ENCODE peak calls at places on chromosomes 2 and 18, in five cellular contexts. W is cardiac fibroblast, I is bronchial epithelial cell, N is GM20000, X is WTC11. P is an unnamed sample.

GRCh38 chr2:24919977-24920812 is at the start of gene ADCY3:
- DNase-seq in N (peak), I (no peak), X (peak), W (peak), P (peak)

GRCh38 chr2:45935791-45936622 is 284.5 kb downstream of the PRKCE start:
- DNase-seq in I (peak), N (peak), W (peak), X (peak), P (peak)

GRCh38 chr2:54347622-54348021 is 91.6 kb upstream of the TSPYL6 start:
- DNase-seq in W (no peak), N (no peak), I (no peak), X (peak), P (no peak)

GRCh38 chr2:240889601-240890560 is 6.1 kb downstream of the MAB21L4 start:
- DNase-seq in W (no peak), N (no peak), I (no peak), X (no peak), P (no peak)

GRCh38 chr2:165953306-165953654 is 296 bp downstream of the TTC21B start:
- DNase-seq in W (no peak), X (no peak), I (peak), N (no peak), P (no peak)

GRCh38 chr2:199409705-199410104 is 48.0 kb downstream of the SATB2 start:
- DNase-seq in I (no peak), W (no peak), N (no peak), X (no peak), P (no peak)

GRCh38 chr18:46373787-46374186 is 269.6 kb downstream of the HAUS1 start:
- DNase-seq in N (no peak), I (no peak), W (no peak), X (peak), P (no peak)

GRCh38 chr18:55110436-55110835 is 151.2 kb upstream of the CCDC68 start:
- DNase-seq in N (no peak), I (no peak), X (no peak), W (peak), P (no peak)

GRCh38 chr18:54480616-54481015 is 110.4 kb upstream of the DYNAP start:
- DNase-seq in N (no peak), X (no peak), W (no peak), I (no peak), P (no peak)

GRCh38 chr18:49859006-49859359 is 45.6 kb upstream of the ACAA2 start:
- DNase-seq in N (no peak), I (no peak), W (no peak), X (no peak), P (no peak)

GRCh38 chr2:229586746-229587705 is 127.3 kb downstream of the DNER start:
- DNase-seq in X (peak), W (peak), I (peak), N (peak), P (peak)

GRCh38 chr2:223046470-223047053 is 5.4 kb upstream of the KCNE4 start:
- DNase-seq in N (no peak), I (no peak), X (no peak), W (no peak), P (no peak)

GRCh38 chr2:225100269-225100668 is 58.0 kb upstream of the DOCK10 start:
- DNase-seq in I (peak), N (no peak), X (no peak), W (peak), P (no peak)

GRCh38 chr2:136378712-136379595 is 261.0 kb upstream of the CXCR4 start:
- DNase-seq in W (peak), N (peak), X (peak), I (peak), P (peak)

GRCh38 chr18:57043241-57043640 is 103.6 kb upstream of the BOD1L2 start:
- DNase-seq in X (no peak), I (no peak), W (no peak), N (no peak), P (no peak)

GRCh38 chr18:52340466-52341378 is 725 bp downstream of the DCC start:
- DNase-seq in X (no peak), I (no peak), N (no peak), W (no peak), P (no peak)

DNA sequence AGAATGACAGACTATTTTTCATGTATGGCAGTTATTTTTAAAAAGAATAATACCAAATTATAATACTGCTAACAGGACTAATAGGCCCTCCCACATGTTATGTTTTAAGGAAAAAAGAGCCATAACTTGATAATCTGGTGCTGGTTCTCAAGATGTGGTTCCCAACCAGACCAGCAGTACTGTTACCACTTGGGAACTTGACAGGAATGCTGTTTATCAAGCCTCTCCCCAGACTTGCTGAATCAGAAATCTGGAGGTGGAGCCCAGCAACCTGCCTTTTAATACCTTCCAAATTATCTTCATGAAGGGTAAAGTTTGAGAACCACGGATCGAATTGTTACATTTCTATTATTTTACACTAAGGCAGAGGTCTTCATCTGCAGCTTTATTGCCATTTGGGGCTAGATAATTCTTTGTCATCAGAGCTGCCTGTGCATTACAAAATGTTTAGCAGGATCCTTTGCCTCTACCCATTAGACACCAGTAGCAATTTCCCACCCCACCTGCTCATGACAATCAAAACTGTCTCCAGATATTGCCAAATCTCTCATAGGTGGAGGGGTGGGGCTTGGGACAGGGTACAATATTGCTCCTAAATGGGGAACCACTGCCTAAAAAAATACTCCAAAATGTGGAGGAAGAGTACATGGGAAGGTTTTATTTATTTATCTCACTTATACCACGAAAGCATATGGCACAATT is 629.6 kb downstream of the ARHGAP15 start:
- DNase-seq in X (no peak), W (no peak), N (no peak), I (peak), P (no peak)
- TF ChIP-seq CTCF in X (no peak), W (no peak), N (no peak), I (no peak), P (no peak)

DNA sequence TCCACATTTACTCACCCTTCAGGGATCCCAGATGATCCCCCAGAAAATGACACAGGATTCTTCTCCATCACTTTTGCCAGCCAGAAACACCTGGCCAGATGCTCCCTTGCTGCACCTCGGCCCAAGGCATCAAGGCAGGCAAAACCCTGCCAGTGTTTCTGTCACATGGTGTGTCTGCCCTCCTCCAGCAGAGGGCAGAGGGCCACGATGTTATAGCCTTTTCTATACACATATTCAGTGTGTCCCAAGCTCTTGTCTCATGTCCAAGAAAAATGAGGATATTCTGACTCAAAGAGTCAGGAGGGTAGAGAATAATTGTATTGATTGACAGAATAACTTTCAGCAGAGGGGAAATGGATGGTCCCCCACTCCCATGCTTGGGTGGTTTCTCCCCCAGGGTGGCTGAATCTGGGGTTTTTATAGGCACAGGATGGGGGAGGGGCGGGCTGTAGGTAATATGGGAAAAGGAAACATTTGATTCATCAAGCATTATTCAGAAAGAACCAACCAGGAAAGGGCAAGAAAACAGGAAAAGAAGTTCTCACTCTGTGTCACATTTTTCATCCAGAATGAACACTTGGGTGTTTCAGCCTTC is 933.9 kb downstream of the TRIB2 start:
- DNase-seq in X (peak), W (no peak), N (no peak), I (peak), P (no peak)
- TF ChIP-seq CTCF in X (peak), W (peak), N (no peak), I (no peak), P (no peak)

DNA sequence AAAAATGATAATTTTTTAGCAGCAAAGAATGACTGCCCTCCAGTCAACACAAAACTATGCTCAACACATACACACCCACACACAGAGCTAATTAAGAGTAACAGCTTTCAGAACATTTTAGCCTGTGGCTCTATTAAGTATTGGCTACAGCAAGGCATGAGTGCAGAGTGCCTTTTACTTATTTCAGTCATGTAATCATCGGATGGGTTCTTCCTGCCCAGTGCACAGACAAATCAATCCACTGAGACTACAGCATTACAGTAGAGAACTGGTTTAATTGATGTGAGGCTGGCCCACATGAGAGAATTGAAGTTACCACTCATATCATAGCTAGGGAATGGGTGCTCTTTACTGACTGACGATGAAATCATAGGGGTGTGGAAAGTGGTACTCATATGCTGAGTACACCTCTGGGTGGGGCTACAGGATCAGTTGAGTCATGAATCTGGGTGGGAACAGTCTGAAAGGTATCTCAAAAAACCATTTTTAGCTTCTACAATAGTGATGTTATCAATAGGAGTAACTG is 241.0 kb downstream of the FSIP2 start:
- DNase-seq in N (no peak), X (peak), W (no peak), I (peak), P (no peak)
- TF ChIP-seq CTCF in N (no peak), X (no peak), W (no peak), I (no peak), P (no peak)

GRCh38 chr2:83006991-83007390 is 1452.1 kb downstream of the SUCLG1 start:
- DNase-seq in I (no peak), N (no peak), X (no peak), W (peak), P (no peak)

GRCh38 chr2:82998770-82999169 is 1460.3 kb downstream of the SUCLG1 start:
- DNase-seq in I (no peak), W (no peak), X (no peak), N (no peak), P (no peak)

GRCh38 chr2:83003555-83003954 is 1455.5 kb downstream of the SUCLG1 start:
- DNase-seq in X (no peak), N (no peak), W (no peak), I (no peak), P (no peak)
- TF ChIP-seq CTCF in X (no peak), N (no peak), W (no peak), I (no peak), P (no peak)

DNA sequence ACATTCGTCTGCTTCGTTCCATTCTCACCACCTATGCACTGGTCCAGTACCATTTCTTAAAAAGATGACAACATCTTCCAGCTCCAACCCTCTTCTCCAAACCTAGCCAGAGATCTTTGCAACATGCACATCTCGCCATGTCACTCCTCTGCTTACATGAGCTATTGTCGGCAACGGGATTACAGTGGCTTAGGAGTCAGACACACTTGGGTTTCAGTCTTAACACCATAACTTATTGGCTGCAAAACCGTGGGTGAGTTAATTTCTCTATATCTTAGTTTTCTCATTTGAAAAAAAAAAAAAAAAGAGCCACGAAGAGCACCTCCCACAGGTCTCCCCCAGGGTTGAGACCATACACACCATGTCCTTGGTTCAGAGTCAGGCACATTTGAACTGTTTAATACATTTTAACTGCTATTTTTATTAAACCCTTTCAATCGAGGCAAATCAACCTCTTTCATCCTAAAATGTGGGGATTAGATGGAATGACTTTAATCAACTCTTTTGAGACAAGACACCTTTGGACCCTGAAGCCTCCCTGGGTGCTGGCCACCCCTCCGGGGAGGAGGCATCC is 889 bp downstream of the ANKRD29 start:
- DNase-seq in N (peak), X (no peak), W (no peak), I (no peak), P (no peak)
- TF ChIP-seq CTCF in N (no peak), X (no peak), W (no peak), I (no peak), P (no peak)

P was measured in endothelial cell.